ENCODE peak calls at places on chromosomes 2 and 18, in six cellular contexts. H, D, T, G, F and I are unnamed samples.

GRCh38 chr2:134716716-134717585 is 1.8 kb downstream of the TMEM163 start:
- DNase-seq in F (no peak), T (no peak), H (no peak), D (no peak), G (no peak), I (no peak)

GRCh38 chr2:236959036-236959435 is 126.7 kb upstream of the COPS8 start:
- DNase-seq in D (no peak), T (no peak), F (no peak), G (no peak), H (no peak), I (no peak)

GRCh38 chr18:21123290-21123926 is 11.8 kb upstream of the ROCK1 start:
- DNase-seq in T (no peak), F (no peak), H (no peak), D (no peak), G (no peak), I (no peak)

GRCh38 chr18:25604231-25604908 is 252.4 kb upstream of the ZNF521 start:
- DNase-seq in D (no peak), G (no peak), T (no peak), F (no peak), H (no peak), I (no peak)

GRCh38 chr2:191056218-191056617 is 42.2 kb upstream of the STAT1 start:
- DNase-seq in F (no peak), H (no peak), G (no peak), D (no peak), T (no peak), I (no peak)

GRCh38 chr2:16773080-16773713 is 107.6 kb upstream of the CYRIA start:
- DNase-seq in F (peak), T (peak), H (peak), D (peak), G (no peak), I (no peak)

GRCh38 chr2:147649288-147649687 is 195.5 kb upstream of the ACVR2A start:
- DNase-seq in F (no peak), D (no peak), G (no peak), H (no peak), T (no peak), I (no peak)

GRCh38 chr18:25737710-25738251 is 352.6 kb downstream of the SS18 start:
- DNase-seq in T (peak), G (no peak), D (peak), F (no peak), H (peak), I (no peak)

GRCh38 chr2:162029287-162029901 is 44.6 kb downstream of the DPP4 start:
- DNase-seq in F (no peak), G (no peak), T (peak), H (no peak), D (peak), I (no peak)

GRCh38 chr2:120550893-120551446 is 184.7 kb upstream of the GLI2 start:
- DNase-seq in D (no peak), G (no peak), T (no peak), F (no peak), H (no peak), I (no peak)
- TF ChIP-seq CTCF in D (no peak), G (no peak), T (no peak), F (no peak), H (no peak), I (no peak)

DNA sequence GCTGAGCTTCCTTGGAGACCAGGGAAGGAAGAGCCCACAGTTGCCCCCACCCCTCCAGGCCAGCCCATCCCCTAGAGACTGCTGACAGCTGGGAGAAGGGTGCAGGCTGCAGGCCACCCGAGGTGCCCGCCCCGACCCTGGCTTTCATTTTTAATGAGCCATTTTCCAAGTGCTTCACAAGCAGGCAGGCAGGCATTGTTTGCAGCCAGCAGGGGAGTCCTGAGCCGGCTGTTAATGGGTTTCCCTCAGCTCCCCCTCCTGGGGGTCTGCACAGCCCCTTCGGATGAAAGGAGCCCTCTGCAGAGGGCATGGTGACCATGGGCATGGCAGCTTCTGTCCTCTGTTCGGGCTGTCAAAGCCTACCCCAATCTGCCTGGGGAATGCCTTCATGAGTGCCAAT is 94.5 kb downstream of the ZBTB7C start:
- DNase-seq in D (no peak), H (no peak), T (no peak), F (no peak), G (no peak), I (no peak)
- TF ChIP-seq CTCF in D (no peak), H (peak), T (no peak), F (no peak), G (no peak), I (no peak)

GRCh38 chr2:110875384-110875725 is 143.0 kb downstream of the ACOXL start:
- DNase-seq in H (no peak), F (no peak), T (no peak), G (no peak), D (no peak), I (no peak)

GRCh38 chr2:110874565-110875383 is 142.4 kb downstream of the ACOXL start:
- DNase-seq in F (no peak), D (no peak), T (no peak), G (no peak), H (no peak), I (no peak)

GRCh38 chr2:110877031-110877827 is 144.9 kb downstream of the ACOXL start:
- DNase-seq in G (no peak), F (no peak), T (no peak), H (no peak), D (no peak), I (no peak)

GRCh38 chr2:110878150-110878549 is 145.8 kb downstream of the ACOXL start:
- DNase-seq in H (no peak), T (no peak), F (no peak), D (no peak), G (no peak), I (no peak)

GRCh38 chr2:110876167-110876999 is 144.0 kb downstream of the ACOXL start:
- DNase-seq in H (no peak), G (no peak), F (no peak), T (no peak), D (no peak), I (no peak)
- TF ChIP-seq CTCF in H (no peak), G (peak), F (no peak), T (no peak), D (no peak), I (no peak)

GRCh38 chr2:165010556-165010955 is 55.2 kb upstream of the SLC38A11 start:
- DNase-seq in T (no peak), F (no peak), G (no peak), D (no peak), H (no peak), I (no peak)
- TF ChIP-seq CTCF in T (no peak), F (no peak), G (no peak), D (no peak), H (no peak), I (no peak)

DNA sequence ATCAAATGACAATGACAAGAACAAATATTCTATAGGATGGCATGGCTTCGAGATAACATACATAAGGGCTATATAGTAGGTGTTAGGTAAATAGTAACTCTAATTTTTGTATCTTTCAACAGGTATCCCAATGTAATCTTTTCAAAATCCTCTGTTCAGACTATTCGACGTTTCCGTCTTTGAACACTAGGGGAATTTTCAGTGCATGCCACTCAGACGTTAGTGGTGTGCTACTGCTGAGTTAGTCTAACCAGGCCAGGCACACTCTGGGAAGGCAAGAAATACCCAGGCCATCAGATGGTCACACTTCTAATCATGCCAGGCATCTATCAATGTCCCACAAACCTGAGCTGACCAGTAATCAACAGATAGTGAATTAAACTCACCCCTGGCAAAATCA is 14.6 kb upstream of the CREG2 start:
- DNase-seq in H (no peak), T (no peak), F (no peak), D (no peak), G (no peak), I (no peak)
- TF ChIP-seq CTCF in H (peak), T (peak), F (peak), D (no peak), G (no peak), I (no peak)

GRCh38 chr2:241149675-241149924 is 328 bp upstream of the PASK start:
- DNase-seq in F (no peak), G (no peak), T (no peak), H (no peak), D (no peak), I (no peak)

GRCh38 chr2:241148891-241149674 is at the start of gene PASK:
- DNase-seq in T (peak), D (peak), H (peak), F (peak), G (peak), I (peak)

GRCh38 chr2:241148239-241148638 is 1.0 kb downstream of the PASK start:
- DNase-seq in T (no peak), H (no peak), D (no peak), F (no peak), G (no peak), I (no peak)

GRCh38 chr2:241150660-241151530 is 628 bp downstream of the PPP1R7 start:
- DNase-seq in F (no peak), H (no peak), G (no peak), T (no peak), D (no peak), I (no peak)

DNA sequence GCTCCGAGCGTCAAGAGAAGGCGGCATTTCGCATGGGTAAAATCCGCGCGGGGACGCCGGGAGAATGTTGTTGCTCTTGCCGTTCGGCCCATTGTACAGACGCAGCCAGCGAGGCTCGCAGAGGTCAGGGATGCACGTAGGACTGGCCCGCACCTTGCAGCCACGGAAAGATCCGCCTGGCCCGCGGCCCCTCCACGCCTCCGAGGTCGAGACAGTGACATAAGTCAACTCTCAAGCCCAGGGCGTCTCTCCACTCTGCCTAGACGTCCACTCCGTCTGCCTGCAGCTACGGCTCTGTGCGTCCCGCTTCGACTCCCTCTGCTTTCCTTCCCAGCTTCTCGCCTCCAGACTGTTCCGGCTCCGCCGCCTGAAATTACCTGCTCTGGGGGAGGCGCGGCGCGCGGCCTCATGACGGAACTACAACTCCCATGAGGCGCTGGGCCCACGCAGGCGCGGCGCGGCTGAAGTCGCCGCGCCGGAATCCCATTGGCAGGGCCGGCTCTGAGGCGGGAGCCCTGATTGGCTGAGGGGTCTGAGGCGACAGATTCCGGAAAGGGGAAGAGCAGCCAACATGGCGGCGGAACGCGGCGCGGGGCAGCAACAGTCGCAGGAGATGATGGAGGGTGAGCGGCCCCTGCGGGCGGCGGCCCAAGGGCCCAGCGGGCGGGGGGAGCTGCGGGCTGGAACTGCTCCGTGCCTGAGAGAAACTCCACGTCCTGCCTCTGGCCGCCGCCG is at the start of gene PPP1R7:
- DNase-seq in T (peak), H (peak), G (peak), D (peak), F (peak), I (peak)
- TF ChIP-seq CTCF in T (no peak), H (no peak), G (no peak), D (no peak), F (no peak), I (no peak)

GRCh38 chr2:186992597-186992996 is 143.6 kb upstream of the ZSWIM2 start:
- DNase-seq in D (no peak), H (no peak), T (no peak), F (no peak), G (no peak), I (no peak)

GRCh38 chr2:186995092-186995491 is 146.1 kb upstream of the ZSWIM2 start:
- DNase-seq in G (no peak), D (peak), T (no peak), F (no peak), H (peak), I (no peak)

DNA sequence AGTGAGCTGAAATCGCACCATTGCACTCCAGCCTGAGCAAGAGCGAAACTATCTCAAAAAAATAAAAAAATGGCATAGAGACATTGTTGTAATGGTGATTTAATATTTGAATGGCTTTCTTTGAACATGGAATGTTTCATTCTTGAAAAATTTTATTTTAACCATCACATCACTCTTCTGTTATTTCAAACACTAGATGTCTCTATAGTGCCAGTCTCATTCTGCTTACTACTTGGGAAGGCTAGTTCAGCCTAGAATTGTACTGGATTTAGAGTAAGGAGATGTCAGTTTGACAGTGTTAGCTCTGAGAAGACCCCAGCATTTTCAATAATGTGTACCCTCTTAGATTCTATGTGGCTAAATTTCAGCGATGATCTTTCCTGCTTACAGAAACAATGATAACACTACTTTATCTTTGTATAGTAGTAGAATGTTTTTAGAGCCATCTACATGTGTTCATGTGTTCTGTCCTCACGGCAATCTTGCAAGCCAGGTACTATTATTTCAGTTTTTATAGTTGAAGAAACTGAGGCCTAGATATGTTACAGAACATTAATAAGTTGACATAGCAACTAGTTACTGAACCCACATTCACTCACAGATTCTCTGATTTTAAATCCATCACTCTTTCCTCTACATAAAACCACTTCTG is 142.9 kb upstream of the ZSWIM2 start:
- DNase-seq in T (no peak), G (no peak), F (no peak), H (no peak), D (peak), I (no peak)
- TF ChIP-seq CTCF in T (no peak), G (peak), F (no peak), H (no peak), D (no peak), I (no peak)

GRCh38 chr18:478679-479078 is 21.8 kb downstream of the COLEC12 start:
- DNase-seq in H (peak), F (no peak), T (no peak), D (peak), G (no peak), I (no peak)

GRCh38 chr18:476368-476767 is 24.1 kb downstream of the COLEC12 start:
- DNase-seq in T (no peak), H (no peak), F (no peak), D (no peak), G (no peak), I (no peak)

GRCh38 chr18:474416-474815 is 26.1 kb downstream of the COLEC12 start:
- DNase-seq in D (no peak), H (no peak), G (no peak), F (no peak), T (no peak), I (no peak)

GRCh38 chr18:475202-475624 is 25.3 kb downstream of the COLEC12 start:
- DNase-seq in T (no peak), D (peak), H (peak), G (no peak), F (no peak), I (no peak)

GRCh38 chr18:477565-477964 is 22.9 kb downstream of the COLEC12 start:
- DNase-seq in G (no peak), D (no peak), T (peak), F (no peak), H (no peak), I (no peak)
- TF ChIP-seq CTCF in G (peak), D (peak), T (peak), F (peak), H (peak), I (no peak)